ENCODE peak calls at places on chromosomes 11 and 22, in eight cellular contexts. D, T, N, A, O, L, G and J are unnamed samples.

GRCh38 chr11:126628790-126629621 is 273.5 kb downstream of the ST3GAL4 start:
- DNase-seq in G (no peak), D (no peak), L (no peak), A (no peak), O (no peak), N (no peak), T (no peak), J (no peak)

GRCh38 chr11:123158609-123159008 is 36.4 kb downstream of the CLMP start:
- DNase-seq in O (no peak), G (no peak), A (no peak), D (no peak), N (no peak), T (no peak), L (no peak), J (no peak)

GRCh38 chr11:6757373-6757967 is 14.3 kb downstream of the OR2AG2 start:
- DNase-seq in G (peak), O (peak), L (peak), A (peak), T (peak), N (peak), D (peak), J (no peak)

GRCh38 chr11:13308704-13309103 is 31.1 kb downstream of the BMAL1 start:
- DNase-seq in A (no peak), G (no peak), D (no peak), T (no peak), N (no peak), O (no peak), L (no peak), J (no peak)

GRCh38 chr11:7964873-7965272 is 374 bp downstream of the NLRP10 start:
- DNase-seq in A (no peak), D (no peak), T (peak), O (no peak), G (no peak), L (no peak), N (no peak), J (no peak)

GRCh38 chr11:30406978-30407762 is 84.3 kb downstream of the ARL14EP start:
- DNase-seq in L (no peak), N (no peak), O (no peak), A (no peak), T (no peak), G (no peak), D (no peak), J (peak)

GRCh38 chr11:6931146-6931713 is 5.0 kb downstream of the ZNF215 start:
- DNase-seq in L (no peak), T (no peak), G (no peak), D (no peak), O (no peak), A (no peak), N (no peak), J (no peak)

GRCh38 chr22:37354271-37355069 is 72.2 kb downstream of the CYTH4 start:
- DNase-seq in O (no peak), N (no peak), D (no peak), L (no peak), A (no peak), T (no peak), G (no peak), J (no peak)

GRCh38 chr11:68342459-68343158 is 30.2 kb downstream of the LRP5 start:
- DNase-seq in G (no peak), L (no peak), N (no peak), A (no peak), T (no peak), O (no peak), D (no peak), J (no peak)

GRCh38 chr11:114129699-114130659 is 70.5 kb downstream of the ZBTB16 start:
- DNase-seq in N (no peak), A (no peak), L (no peak), D (no peak), G (no peak), O (no peak), T (no peak), J (no peak)

GRCh38 chr11:68287419-68287818 is 15.6 kb upstream of the C11orf24 start:
- DNase-seq in T (no peak), A (no peak), D (no peak), N (no peak), L (no peak), G (no peak), O (no peak), J (no peak)

GRCh38 chr11:120717042-120717441 is 205.5 kb downstream of the GRIK4 start:
- DNase-seq in L (no peak), T (no peak), A (no peak), O (no peak), D (no peak), N (no peak), G (no peak), J (no peak)

GRCh38 chr11:17386331-17387084 is 2.0 kb downstream of the KCNJ11 start:
- DNase-seq in A (no peak), O (no peak), N (peak), D (no peak), L (peak), G (peak), T (peak), J (no peak)

GRCh38 chr22:24406322-24407277 is 20.8 kb upstream of the ADORA2A start:
- DNase-seq in D (no peak), A (no peak), N (no peak), L (no peak), O (no peak), G (no peak), T (no peak), J (no peak)

GRCh38 chr11:83105167-83105566 is 33.5 kb upstream of the RAB30 start:
- DNase-seq in L (no peak), O (no peak), N (no peak), G (no peak), A (no peak), D (no peak), T (no peak), J (no peak)

GRCh38 chr11:109695696-109696095 is 273.7 kb downstream of the C11orf87 start:
- DNase-seq in D (no peak), L (no peak), N (no peak), G (no peak), T (peak), A (no peak), O (no peak), J (no peak)

GRCh38 chr11:114059984-114060401 is 482 bp downstream of the ZBTB16 start:
- DNase-seq in A (no peak), N (peak), L (no peak), G (no peak), O (peak), D (no peak), T (peak), J (no peak)

GRCh38 chr11:66570117-66570825 is 1.9 kb upstream of the CTSF start:
- DNase-seq in N (no peak), T (no peak), O (no peak), L (no peak), G (no peak), D (no peak), A (no peak), J (no peak)

GRCh38 chr11:101870510-101870909 is 44.3 kb upstream of the CEP126 start:
- DNase-seq in G (peak), L (no peak), D (no peak), T (peak), N (no peak), O (no peak), A (no peak), J (no peak)

GRCh38 chr22:23237201-23237798 is 57.0 kb downstream of the BCR start:
- DNase-seq in A (no peak), O (no peak), D (no peak), T (no peak), L (peak), N (no peak), G (no peak), J (peak)

GRCh38 chr11:94938399-94939055 is 34.8 kb downstream of the CWC15 start:
- DNase-seq in L (peak), N (no peak), D (no peak), A (no peak), O (no peak), G (no peak), T (peak), J (peak)

GRCh38 chr11:37817727-37818270 is 1219.8 kb upstream of the RAG2 start:
- DNase-seq in L (no peak), T (no peak), A (no peak), D (no peak), G (no peak), N (no peak), O (no peak), J (no peak)

GRCh38 chr11:3703383-3703782 is 32.2 kb upstream of the CHRNA10 start:
- DNase-seq in A (no peak), N (no peak), G (no peak), T (no peak), L (no peak), O (no peak), D (no peak), J (no peak)

GRCh38 chr11:33452806-33453205 is 195.6 kb downstream of the HIPK3 start:
- DNase-seq in G (peak), L (no peak), N (no peak), A (no peak), D (no peak), O (no peak), T (peak), J (no peak)

GRCh38 chr22:44916281-44917231 is 93.2 kb downstream of the PHF21B start:
- DNase-seq in O (no peak), L (no peak), N (no peak), T (no peak), G (no peak), D (no peak), A (no peak), J (no peak)

GRCh38 chr11:132056689-132057088 is 686.3 kb downstream of the NTM start:
- DNase-seq in N (no peak), T (peak), A (no peak), O (no peak), L (no peak), G (no peak), D (no peak), J (no peak)

GRCh38 chr11:93821617-93822016 is 28.8 kb downstream of the VSTM5 start:
- DNase-seq in T (no peak), G (no peak), A (no peak), N (no peak), L (no peak), O (no peak), D (no peak), J (no peak)

GRCh38 chr11:86151188-86152005 is 82.5 kb upstream of the PICALM start:
- DNase-seq in O (no peak), D (no peak), N (no peak), A (no peak), G (no peak), T (peak), L (peak), J (no peak)

GRCh38 chr11:132646890-132647289 is 885.4 kb downstream of the OPCML start:
- DNase-seq in G (no peak), N (no peak), A (no peak), T (no peak), O (no peak), D (no peak), L (no peak), J (no peak)

GRCh38 chr11:123560001-123560400 is 94.4 kb downstream of the SCN3B start:
- DNase-seq in L (peak), G (no peak), D (no peak), T (peak), A (no peak), N (no peak), O (no peak), J (peak)

GRCh38 chr11:72869845-72870244 is 55.6 kb downstream of the ATG16L2 start:
- DNase-seq in N (no peak), T (no peak), A (no peak), O (no peak), L (peak), G (no peak), D (no peak), J (no peak)

GRCh38 chr22:35971418-35972119 is 57.1 kb downstream of the RBFOX2 start:
- DNase-seq in G (no peak), A (no peak), O (no peak), L (no peak), N (no peak), D (no peak), T (peak), J (no peak)

GRCh38 chr11:2927851-2928604 is 1.2 kb downstream of the PHLDA2 start:
- DNase-seq in L (peak), G (peak), T (peak), D (no peak), N (no peak), A (no peak), O (no peak), J (peak)

GRCh38 chr11:88623536-88623935 is 286.0 kb upstream of the CTSC start:
- DNase-seq in T (no peak), N (no peak), G (no peak), O (no peak), A (no peak), L (no peak), D (no peak), J (no peak)

GRCh38 chr11:126039485-126040271 is 23.0 kb downstream of the CDON start:
- DNase-seq in A (no peak), N (no peak), D (no peak), T (peak), O (no peak), L (no peak), G (no peak), J (no peak)

GRCh38 chr22:43228330-43228729 is 41.4 kb upstream of the TTLL12 start:
- DNase-seq in N (peak), G (peak), T (peak), L (no peak), A (no peak), D (no peak), O (peak), J (no peak)